ENCODE peak calls at places on chromosomes 4 and X, in eight cellular contexts. One of them, this sample, is unnamed.

GRCh38 chrX:20015945-20016617 is 25.2 kb upstream of the BCLAF3 start:
- DNase-seq in tibial nerve: no peak
- DNase-seq in erythroblast: no peak
- DNase-seq in uterus: no peak
- DNase-seq in suprapubic skin: no peak
- DNase-seq in NB4: no peak
- DNase-seq in right lobe of liver: no peak
- DNase-seq in heart left ventricle: no peak
- DNase-seq in this sample: no peak

GRCh38 chr4:145828802-145829485 is 109.7 kb downstream of the ZNF827 start:
- DNase-seq in NB4: no peak
- DNase-seq in suprapubic skin: no peak
- DNase-seq in right lobe of liver: no peak
- DNase-seq in heart left ventricle: no peak
- DNase-seq in uterus: no peak
- DNase-seq in tibial nerve: no peak
- DNase-seq in erythroblast: no peak
- DNase-seq in this sample: no peak

GRCh38 chr4:16026155-16026761 is 57.6 kb downstream of the PROM1 start:
- DNase-seq in NB4: peak
- DNase-seq in tibial nerve: peak
- DNase-seq in right lobe of liver: no peak
- DNase-seq in suprapubic skin: no peak
- DNase-seq in heart left ventricle: no peak
- DNase-seq in uterus: no peak
- DNase-seq in erythroblast: peak
- DNase-seq in this sample: no peak

GRCh38 chrX:5644786-5645185 is 583.9 kb downstream of the NLGN4X start:
- DNase-seq in erythroblast: no peak
- DNase-seq in right lobe of liver: no peak
- DNase-seq in suprapubic skin: no peak
- DNase-seq in NB4: no peak
- DNase-seq in uterus: no peak
- DNase-seq in heart left ventricle: no peak
- DNase-seq in tibial nerve: no peak
- DNase-seq in this sample: no peak

GRCh38 chr4:138749303-138749702 is 266.3 kb upstream of the NOCT start:
- DNase-seq in tibial nerve: no peak
- DNase-seq in right lobe of liver: no peak
- DNase-seq in uterus: no peak
- DNase-seq in erythroblast: no peak
- DNase-seq in NB4: no peak
- DNase-seq in heart left ventricle: no peak
- DNase-seq in suprapubic skin: no peak
- DNase-seq in this sample: no peak

GRCh38 chrX:44344194-44344593 is 722 bp upstream of the EFHC2 start:
- DNase-seq in suprapubic skin: no peak
- DNase-seq in tibial nerve: peak
- DNase-seq in erythroblast: peak
- DNase-seq in NB4: peak
- DNase-seq in heart left ventricle: peak
- DNase-seq in right lobe of liver: no peak
- DNase-seq in uterus: peak
- DNase-seq in this sample: no peak

GRCh38 chrX:25009407-25009806 is 6.4 kb downstream of the ARX start:
- DNase-seq in uterus: no peak
- DNase-seq in erythroblast: no peak
- DNase-seq in tibial nerve: no peak
- DNase-seq in right lobe of liver: no peak
- DNase-seq in heart left ventricle: no peak
- DNase-seq in suprapubic skin: no peak
- DNase-seq in NB4: no peak
- DNase-seq in this sample: no peak

GRCh38 chrX:42079968-42080367 is 156.6 kb upstream of the CASK start:
- DNase-seq in erythroblast: no peak
- DNase-seq in heart left ventricle: no peak
- DNase-seq in suprapubic skin: no peak
- DNase-seq in tibial nerve: no peak
- DNase-seq in NB4: no peak
- DNase-seq in right lobe of liver: no peak
- DNase-seq in uterus: no peak
- DNase-seq in this sample: no peak

GRCh38 chr4:61938250-61938846 is 738.2 kb downstream of the ADGRL3 start:
- DNase-seq in uterus: no peak
- DNase-seq in suprapubic skin: no peak
- DNase-seq in tibial nerve: no peak
- DNase-seq in heart left ventricle: no peak
- DNase-seq in right lobe of liver: no peak
- DNase-seq in erythroblast: no peak
- DNase-seq in NB4: peak
- DNase-seq in this sample: no peak

GRCh38 chr4:98659106-98659592 is 738 bp upstream of the TSPAN5 start:
- DNase-seq in NB4: peak
- DNase-seq in heart left ventricle: no peak
- DNase-seq in right lobe of liver: no peak
- DNase-seq in tibial nerve: no peak
- DNase-seq in suprapubic skin: no peak
- DNase-seq in erythroblast: peak
- DNase-seq in uterus: no peak
- DNase-seq in this sample: no peak

GRCh38 chrX:110146521-110146920 is 143.6 kb downstream of the TMEM164 start:
- DNase-seq in tibial nerve: peak
- DNase-seq in suprapubic skin: no peak
- DNase-seq in NB4: peak
- DNase-seq in erythroblast: peak
- DNase-seq in right lobe of liver: no peak
- DNase-seq in heart left ventricle: no peak
- DNase-seq in uterus: peak
- DNase-seq in this sample: no peak

GRCh38 chr4:38865445-38865844 is 2.2 kb upstream of the FAM114A1 start:
- DNase-seq in right lobe of liver: no peak
- DNase-seq in tibial nerve: no peak
- DNase-seq in NB4: no peak
- DNase-seq in suprapubic skin: no peak
- DNase-seq in heart left ventricle: no peak
- DNase-seq in erythroblast: no peak
- DNase-seq in uterus: no peak
- DNase-seq in this sample: no peak

DNA sequence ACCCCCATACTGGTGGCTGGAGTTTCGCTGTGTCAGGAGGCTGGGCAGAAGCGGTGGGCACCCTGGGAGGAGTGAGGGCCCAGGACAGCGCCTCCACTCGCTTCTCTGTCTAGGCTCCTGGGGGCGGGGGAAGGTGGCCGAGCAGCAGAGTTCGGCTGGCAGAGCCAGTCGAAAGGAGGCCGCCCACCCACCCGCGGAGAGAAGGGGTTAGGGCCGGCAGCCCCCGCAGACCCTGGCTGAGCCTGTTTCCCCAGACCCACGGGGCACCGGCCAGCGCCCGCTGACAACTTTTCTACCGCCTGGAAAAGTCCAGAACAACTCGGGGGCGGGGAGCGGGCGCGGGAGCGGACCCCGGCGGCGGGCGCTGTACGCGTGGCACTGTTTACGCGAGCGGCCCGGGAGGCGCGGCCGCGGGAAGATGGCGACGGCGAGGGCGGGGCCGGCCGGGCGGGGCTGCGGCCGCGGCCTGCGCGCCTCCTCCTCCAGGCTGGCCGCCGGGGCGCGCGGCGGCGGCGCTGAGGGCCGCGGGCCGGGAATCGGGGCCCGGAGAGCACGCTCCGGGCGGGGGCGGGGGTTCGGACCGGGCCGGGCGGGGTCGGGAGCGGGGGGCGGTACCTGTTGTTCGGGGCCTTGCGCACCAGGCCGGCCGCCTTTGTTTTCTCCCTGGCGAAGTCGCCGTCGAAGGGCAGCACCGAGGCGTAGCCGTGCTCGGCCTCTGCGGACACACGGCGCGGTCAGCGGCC is 628 bp downstream of the MXD4 start:
- DNase-seq in suprapubic skin: peak
- DNase-seq in erythroblast: peak
- DNase-seq in NB4: peak
- DNase-seq in tibial nerve: no peak
- DNase-seq in heart left ventricle: peak
- DNase-seq in uterus: peak
- DNase-seq in right lobe of liver: peak
- DNase-seq in this sample: peak
- TF ChIP-seq POLR2A in suprapubic skin: no peak
- TF ChIP-seq POLR2A in erythroblast: no peak
- TF ChIP-seq POLR2A in NB4: no peak
- TF ChIP-seq POLR2A in tibial nerve: peak
- TF ChIP-seq POLR2A in heart left ventricle: no peak
- TF ChIP-seq POLR2A in uterus: no peak
- TF ChIP-seq POLR2A in right lobe of liver: no peak
- TF ChIP-seq POLR2A in this sample: no peak

GRCh38 chr4:127968565-127968964 is 3.4 kb downstream of the ABHD18 start:
- DNase-seq in uterus: no peak
- DNase-seq in heart left ventricle: no peak
- DNase-seq in tibial nerve: no peak
- DNase-seq in erythroblast: peak
- DNase-seq in suprapubic skin: no peak
- DNase-seq in NB4: no peak
- DNase-seq in right lobe of liver: no peak
- DNase-seq in this sample: no peak

GRCh38 chr4:127967141-127967775 is 2.1 kb downstream of the ABHD18 start:
- DNase-seq in uterus: no peak
- DNase-seq in heart left ventricle: no peak
- DNase-seq in erythroblast: peak
- DNase-seq in suprapubic skin: no peak
- DNase-seq in tibial nerve: no peak
- DNase-seq in right lobe of liver: no peak
- DNase-seq in NB4: no peak
- DNase-seq in this sample: no peak

GRCh38 chr4:127965062-127965802 is at the start of the genes ABHD18 and MFSD8:
- DNase-seq in tibial nerve: peak
- DNase-seq in right lobe of liver: peak
- DNase-seq in uterus: peak
- DNase-seq in suprapubic skin: peak
- DNase-seq in NB4: peak
- DNase-seq in erythroblast: peak
- DNase-seq in heart left ventricle: peak
- DNase-seq in this sample: peak

GRCh38 chr4:127959794-127960193 is 5.2 kb downstream of the MFSD8 start:
- DNase-seq in suprapubic skin: no peak
- DNase-seq in heart left ventricle: no peak
- DNase-seq in erythroblast: no peak
- DNase-seq in right lobe of liver: no peak
- DNase-seq in NB4: no peak
- DNase-seq in uterus: no peak
- DNase-seq in tibial nerve: no peak
- DNase-seq in this sample: no peak

GRCh38 chr4:127965803-127966175 is 583 bp downstream of the ABHD18 start:
- DNase-seq in uterus: no peak
- DNase-seq in tibial nerve: peak
- DNase-seq in suprapubic skin: no peak
- DNase-seq in heart left ventricle: peak
- DNase-seq in erythroblast: peak
- DNase-seq in NB4: peak
- DNase-seq in right lobe of liver: no peak
- DNase-seq in this sample: peak
- TF ChIP-seq POLR2A in uterus: no peak
- TF ChIP-seq POLR2A in tibial nerve: no peak
- TF ChIP-seq POLR2A in suprapubic skin: no peak
- TF ChIP-seq POLR2A in heart left ventricle: no peak
- TF ChIP-seq POLR2A in erythroblast: no peak
- TF ChIP-seq POLR2A in NB4: no peak
- TF ChIP-seq POLR2A in right lobe of liver: no peak
- TF ChIP-seq POLR2A in this sample: no peak

GRCh38 chrX:130120746-130121504 is 10.6 kb upstream of the ELF4 start:
- DNase-seq in suprapubic skin: peak
- DNase-seq in erythroblast: peak
- DNase-seq in uterus: peak
- DNase-seq in heart left ventricle: peak
- DNase-seq in NB4: peak
- DNase-seq in right lobe of liver: peak
- DNase-seq in tibial nerve: peak
- DNase-seq in this sample: no peak
- TF ChIP-seq POLR2A in suprapubic skin: no peak
- TF ChIP-seq POLR2A in erythroblast: peak
- TF ChIP-seq POLR2A in uterus: peak
- TF ChIP-seq POLR2A in heart left ventricle: no peak
- TF ChIP-seq POLR2A in NB4: no peak
- TF ChIP-seq POLR2A in right lobe of liver: no peak
- TF ChIP-seq POLR2A in tibial nerve: peak
- TF ChIP-seq POLR2A in this sample: no peak

DNA sequence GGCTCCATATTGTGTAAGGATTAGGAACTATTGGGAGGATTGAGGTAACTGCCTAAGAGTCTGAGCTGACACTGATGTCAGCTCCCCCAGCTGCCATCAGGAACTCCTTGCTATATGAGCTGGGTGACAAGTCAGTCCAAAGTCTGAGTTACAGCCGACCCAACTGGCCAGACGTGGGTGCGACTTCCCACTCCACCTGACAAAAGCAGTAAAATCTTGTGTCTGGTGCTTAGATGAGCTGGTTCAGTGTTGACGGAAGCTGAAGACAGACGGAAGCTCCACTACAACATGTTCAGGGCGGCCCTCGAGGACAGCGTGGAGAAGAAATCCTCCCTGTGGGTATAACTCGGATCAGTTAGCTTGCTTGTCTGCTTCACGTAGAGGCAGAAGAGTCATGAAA is 22.8 kb upstream of the NAT8L start:
- DNase-seq in tibial nerve: no peak
- DNase-seq in suprapubic skin: no peak
- DNase-seq in heart left ventricle: no peak
- DNase-seq in right lobe of liver: no peak
- DNase-seq in erythroblast: no peak
- DNase-seq in uterus: no peak
- DNase-seq in NB4: no peak
- DNase-seq in this sample: no peak
- TF ChIP-seq POLR2A in tibial nerve: no peak
- TF ChIP-seq POLR2A in suprapubic skin: no peak
- TF ChIP-seq POLR2A in heart left ventricle: no peak
- TF ChIP-seq POLR2A in right lobe of liver: no peak
- TF ChIP-seq POLR2A in erythroblast: no peak
- TF ChIP-seq POLR2A in uterus: no peak
- TF ChIP-seq POLR2A in NB4: no peak
- TF ChIP-seq POLR2A in this sample: no peak

DNA sequence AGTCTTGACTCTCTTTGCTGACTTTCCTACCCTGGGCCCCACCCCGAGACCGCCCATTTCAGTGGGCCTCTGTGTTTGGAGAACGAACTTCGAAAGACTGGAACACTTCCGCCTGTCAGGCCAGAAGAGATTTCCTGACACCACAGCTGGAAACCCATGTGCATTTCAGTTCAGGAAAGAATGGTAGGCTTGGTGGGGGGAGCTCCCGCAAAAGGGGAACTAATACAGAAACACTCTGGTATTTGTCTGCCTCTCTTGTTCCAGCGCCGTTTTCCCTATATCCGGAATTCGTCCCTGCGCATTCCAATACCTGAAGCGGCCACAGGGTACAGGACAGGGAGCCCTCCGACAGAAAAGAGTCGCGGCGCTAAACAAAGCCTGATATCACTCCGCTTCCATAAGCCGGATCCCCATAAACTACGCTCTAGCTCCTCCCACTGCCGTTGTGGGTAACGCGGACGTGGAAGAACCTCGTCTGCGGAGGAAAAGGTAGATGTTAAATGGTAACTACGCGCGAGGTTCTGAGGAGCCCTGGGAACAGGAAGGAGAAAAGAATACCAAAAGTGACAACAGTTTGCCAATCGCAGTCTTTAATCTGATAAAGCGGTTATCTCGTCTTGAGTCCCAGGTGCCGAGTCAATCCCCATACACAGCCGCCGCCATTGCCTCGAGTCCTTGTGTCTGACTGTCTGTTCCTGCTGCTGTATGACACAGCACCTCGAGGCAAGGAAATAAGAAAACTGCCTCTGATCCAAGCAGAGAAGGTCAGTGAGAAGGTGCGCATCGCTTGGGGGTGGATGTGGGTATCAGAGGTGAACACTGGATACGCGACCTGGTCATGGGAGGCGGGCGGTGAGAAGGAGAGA is at the start of gene ARMCX5:
- DNase-seq in right lobe of liver: peak
- DNase-seq in uterus: peak
- DNase-seq in tibial nerve: peak
- DNase-seq in suprapubic skin: peak
- DNase-seq in NB4: peak
- DNase-seq in heart left ventricle: peak
- DNase-seq in erythroblast: peak
- DNase-seq in this sample: peak
- TF ChIP-seq POLR2A in right lobe of liver: peak
- TF ChIP-seq POLR2A in uterus: peak
- TF ChIP-seq POLR2A in tibial nerve: peak
- TF ChIP-seq POLR2A in suprapubic skin: peak
- TF ChIP-seq POLR2A in NB4: no peak
- TF ChIP-seq POLR2A in heart left ventricle: peak
- TF ChIP-seq POLR2A in erythroblast: peak
- TF ChIP-seq POLR2A in this sample: peak

This sample was measured in breast epithelium.